ENCODE peak calls at places on chromosomes 12 and 14, in five cellular contexts. One of them, this sample, is unnamed. For H3K4me1, the result is how much of the 10 kb centered on the place peaks cover.

GRCh38 chr12:78584695-78585094 is 279.9 kb upstream of the SYT1 start:
- DNase-seq in stomach: no peak
- DNase-seq in upper lobe of right lung: no peak
- DNase-seq in lower lobe of right lung: no peak
- DNase-seq in tibial nerve: no peak
- DNase-seq in this sample: no peak

GRCh38 chr12:31702047-31702446 is 26.8 kb downstream of the AMN1 start:
- DNase-seq in stomach: no peak
- DNase-seq in upper lobe of right lung: no peak
- DNase-seq in lower lobe of right lung: no peak
- DNase-seq in tibial nerve: no peak
- DNase-seq in this sample: no peak

GRCh38 chr12:7108042-7108927 is 729 bp downstream of the C1RL start:
- DNase-seq in stomach: peak
- DNase-seq in upper lobe of right lung: peak
- DNase-seq in lower lobe of right lung: peak
- DNase-seq in tibial nerve: peak
- DNase-seq in this sample: peak

GRCh38 chr12:93127582-93128331 is 198.7 kb upstream of the EEA1 start:
- DNase-seq in stomach: peak
- DNase-seq in upper lobe of right lung: peak
- DNase-seq in lower lobe of right lung: peak
- DNase-seq in tibial nerve: no peak
- DNase-seq in this sample: peak

GRCh38 chr14:104436047-104436531 is 143.5 kb upstream of the C14orf180 start:
- DNase-seq in stomach: peak
- DNase-seq in upper lobe of right lung: peak
- DNase-seq in lower lobe of right lung: peak
- DNase-seq in tibial nerve: no peak
- DNase-seq in this sample: peak

GRCh38 chr14:49959822-49960408 is 67.0 kb downstream of the ARF6 start:
- DNase-seq in stomach: no peak
- DNase-seq in upper lobe of right lung: no peak
- DNase-seq in lower lobe of right lung: no peak
- DNase-seq in tibial nerve: no peak
- DNase-seq in this sample: no peak

GRCh38 chr14:67583711-67584644 is 16.1 kb downstream of the PIGH start:
- DNase-seq in stomach: peak
- DNase-seq in upper lobe of right lung: no peak
- DNase-seq in lower lobe of right lung: no peak
- DNase-seq in tibial nerve: no peak
- DNase-seq in this sample: no peak

GRCh38 chr12:121182222-121182896 is 27.6 kb upstream of the P2RX4 start:
- DNase-seq in stomach: no peak
- DNase-seq in upper lobe of right lung: no peak
- DNase-seq in lower lobe of right lung: no peak
- DNase-seq in tibial nerve: no peak
- DNase-seq in this sample: no peak

GRCh38 chr12:103864710-103865109 is 23.7 kb upstream of the NT5DC3 start:
- DNase-seq in stomach: no peak
- DNase-seq in upper lobe of right lung: no peak
- DNase-seq in lower lobe of right lung: no peak
- DNase-seq in tibial nerve: no peak
- DNase-seq in this sample: no peak

GRCh38 chr12:95695741-95696140 is 94.8 kb downstream of the NTN4 start:
- DNase-seq in stomach: no peak
- DNase-seq in upper lobe of right lung: no peak
- DNase-seq in lower lobe of right lung: no peak
- DNase-seq in tibial nerve: no peak
- DNase-seq in this sample: no peak

GRCh38 chr12:56042430-56043203 is 899 bp downstream of the RPS26 start:
- DNase-seq in stomach: no peak
- DNase-seq in upper lobe of right lung: no peak
- DNase-seq in lower lobe of right lung: no peak
- DNase-seq in tibial nerve: no peak
- DNase-seq in this sample: no peak

GRCh38 chr14:20458031-20458789 is 3.0 kb downstream of the PIP4P1 start:
- DNase-seq in stomach: no peak
- DNase-seq in upper lobe of right lung: no peak
- DNase-seq in lower lobe of right lung: no peak
- DNase-seq in tibial nerve: no peak
- DNase-seq in this sample: no peak

GRCh38 chr14:101590062-101590461 is 28.8 kb downstream of the DIO3 start:
- DNase-seq in stomach: peak
- DNase-seq in upper lobe of right lung: peak
- DNase-seq in lower lobe of right lung: no peak
- DNase-seq in tibial nerve: no peak
- DNase-seq in this sample: no peak

GRCh38 chr14:67908061-67908767 is 88.6 kb downstream of the RAD51B start:
- DNase-seq in stomach: no peak
- DNase-seq in upper lobe of right lung: no peak
- DNase-seq in lower lobe of right lung: no peak
- DNase-seq in tibial nerve: no peak
- DNase-seq in this sample: no peak

GRCh38 chr14:102748806-102749205 is 28.4 kb upstream of the TRAF3 start:
- DNase-seq in stomach: no peak
- DNase-seq in upper lobe of right lung: no peak
- DNase-seq in lower lobe of right lung: no peak
- DNase-seq in tibial nerve: no peak
- DNase-seq in this sample: no peak

GRCh38 chr12:40327506-40327905 is 102.7 kb downstream of the LRRK2 start:
- DNase-seq in stomach: no peak
- DNase-seq in upper lobe of right lung: no peak
- DNase-seq in lower lobe of right lung: no peak
- DNase-seq in tibial nerve: no peak
- DNase-seq in this sample: no peak

GRCh38 chr12:108371801-108372344 is 32.8 kb upstream of the CMKLR1 start:
- DNase-seq in stomach: no peak
- DNase-seq in upper lobe of right lung: no peak
- DNase-seq in lower lobe of right lung: no peak
- DNase-seq in tibial nerve: no peak
- DNase-seq in this sample: peak

GRCh38 chr14:51733147-51733546 is 81.4 kb downstream of the FRMD6 start:
- DNase-seq in stomach: no peak
- DNase-seq in upper lobe of right lung: no peak
- DNase-seq in lower lobe of right lung: no peak
- DNase-seq in tibial nerve: no peak
- DNase-seq in this sample: no peak

GRCh38 chr14:51732494-51733080 is 80.9 kb downstream of the FRMD6 start:
- DNase-seq in stomach: no peak
- DNase-seq in upper lobe of right lung: no peak
- DNase-seq in lower lobe of right lung: no peak
- DNase-seq in tibial nerve: no peak
- DNase-seq in this sample: no peak

GRCh38 chr14:51727526-51727925 is 75.8 kb downstream of the FRMD6 start:
- DNase-seq in stomach: no peak
- DNase-seq in upper lobe of right lung: no peak
- DNase-seq in lower lobe of right lung: no peak
- DNase-seq in tibial nerve: no peak
- DNase-seq in this sample: no peak

GRCh38 chr14:51730094-51730493 is 78.4 kb downstream of the FRMD6 start:
- DNase-seq in stomach: no peak
- DNase-seq in upper lobe of right lung: no peak
- DNase-seq in lower lobe of right lung: no peak
- DNase-seq in tibial nerve: no peak
- DNase-seq in this sample: no peak

GRCh38 chr14:51730674-51731073 is 79.0 kb downstream of the FRMD6 start:
- DNase-seq in stomach: no peak
- DNase-seq in upper lobe of right lung: no peak
- DNase-seq in lower lobe of right lung: no peak
- DNase-seq in tibial nerve: no peak
- DNase-seq in this sample: no peak
- H3K27ac ChIP-seq in stomach: no peak
- H3K27ac ChIP-seq in upper lobe of right lung: no peak
- H3K27ac ChIP-seq in lower lobe of right lung: no peak
- H3K27ac ChIP-seq in tibial nerve: no peak
- H3K27ac ChIP-seq in this sample: no peak

DNA sequence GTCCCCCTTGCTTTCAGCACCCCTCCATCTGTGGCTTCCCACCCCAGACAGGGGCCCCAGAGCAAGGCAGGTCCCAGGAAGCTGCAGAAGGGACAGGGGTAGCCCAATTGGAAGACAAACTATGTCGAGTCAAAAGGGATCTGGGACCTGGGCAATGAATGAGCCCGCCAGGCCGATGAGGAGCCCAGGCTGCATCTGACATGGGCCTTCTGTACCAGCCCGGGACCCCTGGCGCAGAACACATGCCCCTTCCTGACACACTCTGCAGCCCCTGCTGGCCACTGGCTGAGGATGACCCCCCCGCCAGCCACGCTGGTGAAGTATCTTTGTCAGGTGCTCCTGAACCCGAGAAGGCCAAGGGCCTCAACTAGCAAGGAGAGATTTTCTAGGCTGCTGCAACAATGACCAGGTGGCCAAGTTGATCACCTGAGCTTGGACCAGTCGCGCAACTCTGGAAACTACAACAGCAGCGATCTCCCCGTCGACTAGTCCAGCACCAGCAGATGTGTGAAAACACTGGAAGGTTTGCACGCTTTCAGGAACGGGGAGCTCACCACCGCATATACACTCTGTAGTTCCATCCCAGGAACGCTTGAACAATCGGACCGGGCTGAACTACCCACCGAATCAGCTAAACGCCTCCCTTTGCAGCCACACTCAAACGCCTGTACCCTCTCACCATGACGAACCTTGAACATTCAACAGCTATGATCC is 119.0 kb downstream of the NCOR2 start:
- DNase-seq in stomach: no peak
- DNase-seq in upper lobe of right lung: no peak
- DNase-seq in lower lobe of right lung: peak
- DNase-seq in tibial nerve: no peak
- DNase-seq in this sample: peak
- H3K4me1 ChIP-seq in stomach: under half
- H3K4me1 ChIP-seq in upper lobe of right lung: under half
- H3K4me1 ChIP-seq in lower lobe of right lung: under half
- H3K4me1 ChIP-seq in tibial nerve: under half
- H3K4me1 ChIP-seq in this sample: under half

GRCh38 chr14:99524091-99524661 is 43.0 kb downstream of the CCNK start:
- DNase-seq in stomach: peak
- DNase-seq in upper lobe of right lung: no peak
- DNase-seq in lower lobe of right lung: peak
- DNase-seq in tibial nerve: no peak
- DNase-seq in this sample: no peak
- H3K27ac ChIP-seq in stomach: peak
- H3K27ac ChIP-seq in upper lobe of right lung: peak
- H3K27ac ChIP-seq in lower lobe of right lung: no peak
- H3K27ac ChIP-seq in tibial nerve: no peak
- H3K27ac ChIP-seq in this sample: no peak

GRCh38 chr12:47829584-47829983 is 9.9 kb upstream of the HDAC7 start:
- DNase-seq in stomach: no peak
- DNase-seq in upper lobe of right lung: no peak
- DNase-seq in lower lobe of right lung: no peak
- DNase-seq in tibial nerve: no peak
- DNase-seq in this sample: no peak

GRCh38 chr12:47828967-47829482 is 9.3 kb upstream of the HDAC7 start:
- DNase-seq in stomach: peak
- DNase-seq in upper lobe of right lung: peak
- DNase-seq in lower lobe of right lung: peak
- DNase-seq in tibial nerve: peak
- DNase-seq in this sample: peak

GRCh38 chr12:47824629-47825028 is 4.9 kb upstream of the HDAC7 start:
- DNase-seq in stomach: no peak
- DNase-seq in upper lobe of right lung: no peak
- DNase-seq in lower lobe of right lung: no peak
- DNase-seq in tibial nerve: no peak
- DNase-seq in this sample: no peak

GRCh38 chr12:47825239-47825639 is 5.5 kb upstream of the HDAC7 start:
- DNase-seq in stomach: peak
- DNase-seq in upper lobe of right lung: peak
- DNase-seq in lower lobe of right lung: peak
- DNase-seq in tibial nerve: no peak
- DNase-seq in this sample: no peak

DNA sequence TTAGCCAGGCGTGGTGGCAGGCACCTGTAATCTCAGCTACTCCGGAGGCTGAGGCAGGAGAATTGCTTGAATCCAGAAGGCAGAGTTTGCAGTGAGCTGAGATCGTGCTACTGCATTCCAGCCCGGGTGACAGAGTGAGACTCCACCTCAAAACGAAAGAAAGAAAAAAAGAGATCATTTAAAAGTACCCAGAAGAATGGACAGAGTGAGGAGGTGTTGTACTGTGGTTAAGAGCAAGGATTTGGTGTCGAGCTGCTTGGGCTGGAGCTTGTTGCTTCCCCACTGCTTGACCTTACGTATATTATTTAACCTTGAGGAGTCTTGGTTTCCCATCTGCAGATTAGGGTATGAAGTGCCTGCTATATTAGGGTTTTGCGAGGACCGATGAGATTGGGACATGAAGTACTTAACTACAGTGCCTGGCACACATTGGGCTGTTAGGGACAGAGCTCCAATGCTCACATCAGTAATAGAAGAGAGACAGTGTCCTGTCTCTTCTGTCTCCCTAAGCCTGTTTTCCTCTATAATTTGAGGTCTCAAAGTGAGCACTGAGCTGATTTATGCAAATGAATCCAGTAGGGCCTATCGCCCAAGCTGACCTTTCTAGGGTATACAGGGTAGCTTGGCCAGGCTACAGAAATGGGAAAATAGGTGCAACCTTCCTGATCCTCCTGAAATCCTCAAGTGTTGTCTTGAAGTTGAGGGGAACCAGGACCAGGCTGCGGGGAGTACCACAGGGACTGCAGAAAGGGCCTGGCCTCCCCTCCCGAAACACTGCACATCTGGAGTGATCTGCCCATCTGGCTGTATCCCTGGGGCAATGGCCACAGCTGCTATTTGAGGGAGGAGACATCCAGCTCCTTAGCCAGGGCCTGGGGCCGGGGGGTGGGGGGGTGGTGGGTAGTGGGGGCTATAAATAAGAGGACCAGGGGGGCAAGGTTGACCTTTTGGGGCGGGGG is 8.6 kb upstream of the HDAC7 start:
- DNase-seq in stomach: no peak
- DNase-seq in upper lobe of right lung: no peak
- DNase-seq in lower lobe of right lung: no peak
- DNase-seq in tibial nerve: no peak
- DNase-seq in this sample: no peak
- H3K4me1 ChIP-seq in stomach: half or more
- H3K4me1 ChIP-seq in upper lobe of right lung: half or more
- H3K4me1 ChIP-seq in lower lobe of right lung: half or more
- H3K4me1 ChIP-seq in tibial nerve: under half
- H3K4me1 ChIP-seq in this sample: under half

GRCh38 chr12:44573723-44574122 is 302.4 kb downstream of the NELL2 start:
- DNase-seq in stomach: no peak
- DNase-seq in upper lobe of right lung: no peak
- DNase-seq in lower lobe of right lung: no peak
- DNase-seq in tibial nerve: no peak
- DNase-seq in this sample: no peak
- H3K27ac ChIP-seq in stomach: no peak
- H3K27ac ChIP-seq in upper lobe of right lung: no peak
- H3K27ac ChIP-seq in lower lobe of right lung: no peak
- H3K27ac ChIP-seq in tibial nerve: no peak
- H3K27ac ChIP-seq in this sample: no peak

This sample was measured in tibial artery.